ENCODE peak calls at places on chromosomes 2 and 18, in ten cellular contexts. One of them, this sample, is unnamed. For H3K36me3, the result is how much of the 10 kb centered on the place peaks cover.

GRCh38 chr2:11045294-11045693 is 110.0 kb upstream of the SLC66A3 start:
- DNase-seq in body of pancreas: no peak
- DNase-seq in adrenal gland: no peak
- DNase-seq in heart left ventricle: no peak
- DNase-seq in hepatocyte: no peak
- DNase-seq in cardiac muscle cell: no peak
- DNase-seq in CD4-positive, CD25-positive, alpha-beta regulatory T cell: no peak
- DNase-seq in GM23248: no peak
- DNase-seq in pancreas: no peak
- DNase-seq in CD4-positive, alpha-beta memory T cell: no peak
- DNase-seq in this sample: no peak

GRCh38 chr2:158922610-158923009 is 45.8 kb upstream of the TANC1 start:
- DNase-seq in GM23248: peak
- DNase-seq in pancreas: no peak
- DNase-seq in body of pancreas: no peak
- DNase-seq in CD4-positive, alpha-beta memory T cell: no peak
- DNase-seq in CD4-positive, CD25-positive, alpha-beta regulatory T cell: no peak
- DNase-seq in hepatocyte: no peak
- DNase-seq in heart left ventricle: no peak
- DNase-seq in adrenal gland: no peak
- DNase-seq in cardiac muscle cell: peak
- DNase-seq in this sample: no peak

GRCh38 chr2:237692601-237693079 is 65.3 kb downstream of the LRRFIP1 start:
- DNase-seq in hepatocyte: peak
- DNase-seq in GM23248: peak
- DNase-seq in pancreas: peak
- DNase-seq in cardiac muscle cell: no peak
- DNase-seq in CD4-positive, CD25-positive, alpha-beta regulatory T cell: no peak
- DNase-seq in heart left ventricle: no peak
- DNase-seq in adrenal gland: no peak
- DNase-seq in CD4-positive, alpha-beta memory T cell: no peak
- DNase-seq in body of pancreas: peak
- DNase-seq in this sample: peak

GRCh38 chr2:224405412-224405811 is 3.5 kb upstream of the FAM124B start:
- DNase-seq in GM23248: no peak
- DNase-seq in adrenal gland: no peak
- DNase-seq in hepatocyte: no peak
- DNase-seq in pancreas: no peak
- DNase-seq in CD4-positive, CD25-positive, alpha-beta regulatory T cell: no peak
- DNase-seq in body of pancreas: no peak
- DNase-seq in heart left ventricle: no peak
- DNase-seq in CD4-positive, alpha-beta memory T cell: no peak
- DNase-seq in cardiac muscle cell: no peak
- DNase-seq in this sample: no peak

GRCh38 chr2:37718515-37719161 is 47.2 kb upstream of the CDC42EP3 start:
- DNase-seq in adrenal gland: no peak
- DNase-seq in hepatocyte: no peak
- DNase-seq in CD4-positive, CD25-positive, alpha-beta regulatory T cell: no peak
- DNase-seq in CD4-positive, alpha-beta memory T cell: no peak
- DNase-seq in pancreas: no peak
- DNase-seq in cardiac muscle cell: no peak
- DNase-seq in GM23248: no peak
- DNase-seq in body of pancreas: no peak
- DNase-seq in heart left ventricle: no peak
- DNase-seq in this sample: no peak

GRCh38 chr2:188410504-188411235 is 119.0 kb downstream of the GULP1 start:
- DNase-seq in adrenal gland: no peak
- DNase-seq in body of pancreas: no peak
- DNase-seq in heart left ventricle: no peak
- DNase-seq in pancreas: no peak
- DNase-seq in CD4-positive, alpha-beta memory T cell: no peak
- DNase-seq in cardiac muscle cell: peak
- DNase-seq in GM23248: peak
- DNase-seq in hepatocyte: no peak
- DNase-seq in CD4-positive, CD25-positive, alpha-beta regulatory T cell: no peak
- DNase-seq in this sample: no peak

GRCh38 chr18:9743200-9744016 is 35.3 kb downstream of the RAB31 start:
- DNase-seq in heart left ventricle: no peak
- DNase-seq in GM23248: peak
- DNase-seq in cardiac muscle cell: peak
- DNase-seq in CD4-positive, CD25-positive, alpha-beta regulatory T cell: no peak
- DNase-seq in body of pancreas: no peak
- DNase-seq in adrenal gland: peak
- DNase-seq in hepatocyte: peak
- DNase-seq in pancreas: no peak
- DNase-seq in CD4-positive, alpha-beta memory T cell: no peak
- DNase-seq in this sample: no peak

GRCh38 chr2:81163583-81163982 is 859.0 kb upstream of the LRRTM1 start:
- DNase-seq in GM23248: no peak
- DNase-seq in pancreas: no peak
- DNase-seq in heart left ventricle: no peak
- DNase-seq in body of pancreas: no peak
- DNase-seq in hepatocyte: no peak
- DNase-seq in cardiac muscle cell: no peak
- DNase-seq in adrenal gland: no peak
- DNase-seq in CD4-positive, alpha-beta memory T cell: no peak
- DNase-seq in CD4-positive, CD25-positive, alpha-beta regulatory T cell: no peak
- DNase-seq in this sample: no peak

GRCh38 chr2:52632543-52632942 is 1135.1 kb upstream of the CHAC2 start:
- DNase-seq in heart left ventricle: no peak
- DNase-seq in pancreas: no peak
- DNase-seq in body of pancreas: no peak
- DNase-seq in CD4-positive, alpha-beta memory T cell: no peak
- DNase-seq in GM23248: no peak
- DNase-seq in cardiac muscle cell: no peak
- DNase-seq in adrenal gland: no peak
- DNase-seq in hepatocyte: no peak
- DNase-seq in CD4-positive, CD25-positive, alpha-beta regulatory T cell: no peak
- DNase-seq in this sample: no peak

GRCh38 chr2:239717706-239718105 is 307.4 kb downstream of the NDUFA10 start:
- DNase-seq in GM23248: no peak
- DNase-seq in cardiac muscle cell: no peak
- DNase-seq in body of pancreas: no peak
- DNase-seq in CD4-positive, CD25-positive, alpha-beta regulatory T cell: no peak
- DNase-seq in CD4-positive, alpha-beta memory T cell: no peak
- DNase-seq in heart left ventricle: no peak
- DNase-seq in hepatocyte: no peak
- DNase-seq in adrenal gland: no peak
- DNase-seq in pancreas: no peak
- DNase-seq in this sample: no peak

GRCh38 chr2:24435391-24436316 is 55.4 kb upstream of the NCOA1 start:
- DNase-seq in GM23248: peak
- DNase-seq in heart left ventricle: peak
- DNase-seq in CD4-positive, alpha-beta memory T cell: no peak
- DNase-seq in body of pancreas: peak
- DNase-seq in CD4-positive, CD25-positive, alpha-beta regulatory T cell: no peak
- DNase-seq in hepatocyte: peak
- DNase-seq in pancreas: peak
- DNase-seq in adrenal gland: peak
- DNase-seq in cardiac muscle cell: peak
- DNase-seq in this sample: no peak

GRCh38 chr2:113977660-113978523 is 88.0 kb downstream of the ACTR3 start:
- DNase-seq in GM23248: peak
- DNase-seq in hepatocyte: peak
- DNase-seq in cardiac muscle cell: peak
- DNase-seq in CD4-positive, alpha-beta memory T cell: no peak
- DNase-seq in pancreas: peak
- DNase-seq in heart left ventricle: no peak
- DNase-seq in body of pancreas: peak
- DNase-seq in CD4-positive, CD25-positive, alpha-beta regulatory T cell: no peak
- DNase-seq in adrenal gland: no peak
- DNase-seq in this sample: no peak

DNA sequence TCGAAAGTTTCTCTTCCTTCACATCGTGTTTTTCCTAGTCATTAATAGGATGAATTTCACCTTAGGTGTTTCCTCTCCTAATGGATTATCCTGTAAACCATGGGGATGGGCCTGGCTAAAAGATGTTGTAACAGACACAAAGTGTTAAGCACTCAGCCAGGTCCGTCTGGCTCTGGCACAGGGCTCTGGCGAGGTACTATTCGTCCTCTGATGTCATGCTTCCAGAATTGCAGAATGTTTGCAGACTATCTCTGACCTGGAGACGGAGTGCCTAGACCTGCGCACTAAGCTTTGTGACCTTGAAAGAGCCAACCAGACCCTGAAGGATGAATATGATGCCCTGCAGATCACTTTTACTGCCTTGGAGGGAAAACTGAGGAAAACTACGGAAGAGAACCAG is 13.2 kb downstream of the ATG16L1 start:
- DNase-seq in CD4-positive, alpha-beta memory T cell: no peak
- DNase-seq in CD4-positive, CD25-positive, alpha-beta regulatory T cell: no peak
- DNase-seq in cardiac muscle cell: no peak
- DNase-seq in GM23248: no peak
- DNase-seq in adrenal gland: no peak
- DNase-seq in hepatocyte: no peak
- DNase-seq in heart left ventricle: no peak
- DNase-seq in pancreas: no peak
- DNase-seq in body of pancreas: no peak
- DNase-seq in this sample: peak
- H3K36me3 ChIP-seq in CD4-positive, alpha-beta memory T cell: half or more
- H3K36me3 ChIP-seq in CD4-positive, CD25-positive, alpha-beta regulatory T cell: half or more
- H3K36me3 ChIP-seq in cardiac muscle cell: under half
- H3K36me3 ChIP-seq in GM23248: half or more
- H3K36me3 ChIP-seq in adrenal gland: under half
- H3K36me3 ChIP-seq in hepatocyte: under half
- H3K36me3 ChIP-seq in heart left ventricle: half or more
- H3K36me3 ChIP-seq in pancreas: under half
- H3K36me3 ChIP-seq in body of pancreas: under half
- H3K36me3 ChIP-seq in this sample: half or more

DNA sequence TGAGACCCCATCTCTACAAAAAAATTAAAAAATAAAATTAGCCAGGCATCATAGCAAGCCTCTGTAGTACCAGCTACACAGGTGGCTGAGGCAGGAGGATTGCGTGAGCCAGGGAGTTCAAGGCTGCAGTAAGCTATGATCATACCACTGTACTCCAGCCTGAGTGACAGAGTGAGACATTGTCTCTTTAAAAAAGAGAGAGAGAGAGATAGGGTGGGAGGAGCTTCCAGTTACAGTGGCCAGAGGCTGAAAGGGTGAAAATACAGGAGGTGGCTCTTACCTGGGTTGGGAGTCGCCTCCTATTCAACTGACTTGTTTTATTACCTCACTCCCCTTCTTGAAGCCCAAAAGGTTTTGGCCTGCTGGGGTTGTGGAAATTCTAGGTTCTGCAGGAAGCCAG is 17.2 kb downstream of the DYNC2LI1 start:
- DNase-seq in hepatocyte: no peak
- DNase-seq in cardiac muscle cell: no peak
- DNase-seq in body of pancreas: no peak
- DNase-seq in GM23248: no peak
- DNase-seq in heart left ventricle: no peak
- DNase-seq in CD4-positive, alpha-beta memory T cell: no peak
- DNase-seq in pancreas: no peak
- DNase-seq in adrenal gland: no peak
- DNase-seq in CD4-positive, CD25-positive, alpha-beta regulatory T cell: no peak
- DNase-seq in this sample: no peak
- H3K36me3 ChIP-seq in hepatocyte: under half
- H3K36me3 ChIP-seq in cardiac muscle cell: under half
- H3K36me3 ChIP-seq in body of pancreas: under half
- H3K36me3 ChIP-seq in GM23248: under half
- H3K36me3 ChIP-seq in heart left ventricle: half or more
- H3K36me3 ChIP-seq in CD4-positive, alpha-beta memory T cell: under half
- H3K36me3 ChIP-seq in pancreas: under half
- H3K36me3 ChIP-seq in adrenal gland: under half
- H3K36me3 ChIP-seq in CD4-positive, CD25-positive, alpha-beta regulatory T cell: under half
- H3K36me3 ChIP-seq in this sample: under half

DNA sequence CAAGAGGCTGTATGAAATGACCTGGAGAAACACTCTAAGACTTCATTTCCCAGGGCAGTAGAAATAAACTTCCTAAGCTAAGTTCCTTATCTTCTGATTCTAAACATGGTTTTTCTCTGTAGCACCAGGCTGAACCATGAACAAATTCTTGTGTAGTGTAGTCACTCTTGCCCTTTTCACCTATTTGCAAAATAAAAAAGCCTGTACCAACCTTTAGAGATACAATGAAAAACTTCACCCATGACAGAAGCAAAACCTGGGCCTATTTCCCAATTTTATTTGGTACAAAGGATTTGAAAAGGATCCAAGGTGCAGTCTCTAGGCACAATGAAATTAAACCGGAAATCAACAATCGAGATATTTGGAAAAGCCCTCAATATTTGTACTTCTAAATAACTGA is 43.6 kb downstream of the POLR1A start:
- DNase-seq in CD4-positive, alpha-beta memory T cell: no peak
- DNase-seq in hepatocyte: peak
- DNase-seq in pancreas: no peak
- DNase-seq in cardiac muscle cell: peak
- DNase-seq in adrenal gland: no peak
- DNase-seq in GM23248: peak
- DNase-seq in CD4-positive, CD25-positive, alpha-beta regulatory T cell: no peak
- DNase-seq in heart left ventricle: no peak
- DNase-seq in body of pancreas: no peak
- DNase-seq in this sample: no peak
- H3K36me3 ChIP-seq in CD4-positive, alpha-beta memory T cell: under half
- H3K36me3 ChIP-seq in hepatocyte: under half
- H3K36me3 ChIP-seq in pancreas: under half
- H3K36me3 ChIP-seq in cardiac muscle cell: under half
- H3K36me3 ChIP-seq in adrenal gland: under half
- H3K36me3 ChIP-seq in GM23248: under half
- H3K36me3 ChIP-seq in CD4-positive, CD25-positive, alpha-beta regulatory T cell: under half
- H3K36me3 ChIP-seq in heart left ventricle: half or more
- H3K36me3 ChIP-seq in body of pancreas: under half
- H3K36me3 ChIP-seq in this sample: under half

GRCh38 chr2:88807237-88807962 is 115.9 kb downstream of the RPIA start:
- DNase-seq in heart left ventricle: no peak
- DNase-seq in pancreas: peak
- DNase-seq in CD4-positive, alpha-beta memory T cell: no peak
- DNase-seq in cardiac muscle cell: no peak
- DNase-seq in body of pancreas: peak
- DNase-seq in adrenal gland: no peak
- DNase-seq in CD4-positive, CD25-positive, alpha-beta regulatory T cell: no peak
- DNase-seq in GM23248: no peak
- DNase-seq in hepatocyte: no peak
- DNase-seq in this sample: no peak

GRCh38 chr2:88810017-88810416 is 118.5 kb downstream of the RPIA start:
- DNase-seq in GM23248: no peak
- DNase-seq in adrenal gland: no peak
- DNase-seq in pancreas: no peak
- DNase-seq in hepatocyte: no peak
- DNase-seq in CD4-positive, alpha-beta memory T cell: no peak
- DNase-seq in body of pancreas: peak
- DNase-seq in cardiac muscle cell: no peak
- DNase-seq in CD4-positive, CD25-positive, alpha-beta regulatory T cell: no peak
- DNase-seq in heart left ventricle: no peak
- DNase-seq in this sample: no peak

GRCh38 chr2:88809216-88809615 is 117.7 kb downstream of the RPIA start:
- DNase-seq in cardiac muscle cell: no peak
- DNase-seq in pancreas: no peak
- DNase-seq in GM23248: no peak
- DNase-seq in heart left ventricle: no peak
- DNase-seq in hepatocyte: no peak
- DNase-seq in adrenal gland: no peak
- DNase-seq in body of pancreas: no peak
- DNase-seq in CD4-positive, alpha-beta memory T cell: no peak
- DNase-seq in CD4-positive, CD25-positive, alpha-beta regulatory T cell: no peak
- DNase-seq in this sample: no peak

GRCh38 chr2:88810488-88810887 is 119.0 kb downstream of the RPIA start:
- DNase-seq in CD4-positive, CD25-positive, alpha-beta regulatory T cell: no peak
- DNase-seq in hepatocyte: no peak
- DNase-seq in body of pancreas: no peak
- DNase-seq in CD4-positive, alpha-beta memory T cell: no peak
- DNase-seq in pancreas: no peak
- DNase-seq in cardiac muscle cell: no peak
- DNase-seq in heart left ventricle: no peak
- DNase-seq in GM23248: no peak
- DNase-seq in adrenal gland: no peak
- DNase-seq in this sample: no peak

GRCh38 chr2:88808083-88808482 is 116.6 kb downstream of the RPIA start:
- DNase-seq in CD4-positive, CD25-positive, alpha-beta regulatory T cell: no peak
- DNase-seq in adrenal gland: no peak
- DNase-seq in pancreas: no peak
- DNase-seq in cardiac muscle cell: no peak
- DNase-seq in GM23248: no peak
- DNase-seq in body of pancreas: no peak
- DNase-seq in heart left ventricle: no peak
- DNase-seq in hepatocyte: no peak
- DNase-seq in CD4-positive, alpha-beta memory T cell: no peak
- DNase-seq in this sample: no peak
- H3K36me3 ChIP-seq in CD4-positive, CD25-positive, alpha-beta regulatory T cell: under half
- H3K36me3 ChIP-seq in adrenal gland: under half
- H3K36me3 ChIP-seq in pancreas: under half
- H3K36me3 ChIP-seq in cardiac muscle cell: under half
- H3K36me3 ChIP-seq in GM23248: under half
- H3K36me3 ChIP-seq in body of pancreas: under half
- H3K36me3 ChIP-seq in heart left ventricle: under half
- H3K36me3 ChIP-seq in hepatocyte: under half
- H3K36me3 ChIP-seq in CD4-positive, alpha-beta memory T cell: under half
- H3K36me3 ChIP-seq in this sample: under half